ENCODE peak calls at places on chromosomes 4 and X, in ten cellular contexts. R is AG09319; H is T-helper 1 cell; L is NCI-H1092; G is stimulated activated CD8-positive, alpha-beta memory T cell treated with anti-CD3 and anti-CD28 coated beads, Interleukin-7, amount 100 ng/mL, for 48 hours; E is Kasumi-1; I is pons; S is uterus; V is fibroblast of the aortic adventitia; Z is GM03348. J is an unnamed sample.
A peak's percentile ranks its signal among the peaks of the same experiment; 100 is the strongest.

GRCh38 chr4:184246426-184246825 is 28.8 kb upstream of the ENPP6 start:
- DNase-seq in R (no peak), H (no peak), L (no peak), G (no peak), E (no peak), I (no peak), S (no peak), V (no peak), Z (no peak), J (no peak)

GRCh38 chr4:120232050-120232449 is 165.4 kb upstream of the MAD2L1 start:
- DNase-seq in R (no peak), H (no peak), L (no peak), G (no peak), E (no peak), I (no peak), S (no peak), V (peak; percentile 2), Z (no peak), J (no peak)

GRCh38 chr4:124803641-124804040 is 91.1 kb upstream of the ANKRD50 start:
- DNase-seq in R (no peak), H (no peak), L (no peak), G (no peak), E (no peak), I (no peak), S (no peak), V (peak; percentile 48), Z (peak; percentile 2), J (peak; percentile 41)

GRCh38 chr4:5638976-5639375 is 69.4 kb downstream of the EVC2 start:
- DNase-seq in R (no peak), H (no peak), L (no peak), G (no peak), E (no peak), I (no peak), S (no peak), V (peak; percentile 46), Z (peak; percentile 50), J (peak; percentile 97)

GRCh38 chrX:117053260-117053659 is 590.5 kb upstream of the CT83 start:
- DNase-seq in R (no peak), H (no peak), L (no peak), G (no peak), E (no peak), I (no peak), S (no peak), V (no peak), Z (no peak), J (no peak)

GRCh38 chrX:110944793-110945466 is 149.3 kb upstream of the CHRDL1 start:
- DNase-seq in R (no peak), H (no peak), L (no peak), G (no peak), E (no peak), I (no peak), S (no peak), V (peak; percentile 10), Z (peak; percentile 3), J (no peak)

GRCh38 chrX:40440841-40441240 is 139.9 kb upstream of the ATP6AP2 start:
- DNase-seq in R (no peak), H (no peak), L (no peak), G (no peak), E (no peak), I (peak; percentile 35), S (no peak), V (no peak), Z (no peak), J (no peak)

GRCh38 chr4:60314367-60314766 is 885.8 kb upstream of the ADGRL3 start:
- DNase-seq in R (no peak), H (no peak), L (no peak), G (no peak), E (no peak), I (no peak), S (no peak), V (no peak), Z (no peak), J (no peak)

J was measured in LHCN-M2.